ENCODE peak calls at places on chromosomes 2 and 18, in six cellular contexts. A is cardiac septum, H is MV-4-11, W is AG04450, K is Right ventricle myocardium superior, Y is hypothalamus. O is an unnamed sample.

GRCh38 chr2:132416080-132416911 is at the start of gene GPR39:
- DNase-seq in Y (peak), H (no peak), A (no peak), W (peak), K (peak), O (peak)

GRCh38 chr2:231050018-231050901 is 6.4 kb upstream of the PSMD1 start:
- DNase-seq in A (no peak), K (no peak), H (no peak), Y (peak), W (no peak), O (no peak)

GRCh38 chr2:108316194-108316880 is 27.6 kb downstream of the SULT1C2 start:
- DNase-seq in H (no peak), Y (no peak), A (no peak), W (no peak), K (no peak), O (no peak)

GRCh38 chr2:104286806-104287205 is 567.1 kb upstream of the POU3F3 start:
- DNase-seq in W (no peak), A (no peak), K (no peak), H (no peak), Y (no peak), O (no peak)

GRCh38 chr2:146077156-146077555 is 1557.2 kb upstream of the ZEB2 start:
- DNase-seq in W (no peak), H (no peak), K (no peak), A (no peak), Y (no peak), O (no peak)

GRCh38 chr2:1758112-1758630 is 13.9 kb upstream of the PXDN start:
- DNase-seq in W (no peak), H (no peak), A (no peak), K (no peak), Y (no peak), O (no peak)

GRCh38 chr18:21740724-21741510 is at the start of gene MIB1:
- DNase-seq in A (peak), Y (peak), K (peak), W (peak), H (no peak), O (peak)

GRCh38 chr2:96553176-96553956 is 16.8 kb downstream of the ARID5A start:
- DNase-seq in Y (no peak), H (no peak), W (no peak), A (no peak), K (no peak), O (no peak)

GRCh38 chr18:11752116-11752911 is 63.2 kb downstream of the GNAL start:
- DNase-seq in Y (no peak), H (no peak), W (no peak), K (no peak), A (no peak), O (no peak)

GRCh38 chr2:193679850-193680249 is 1485.1 kb upstream of the TMEFF2 start:
- DNase-seq in W (no peak), K (no peak), A (no peak), H (no peak), Y (no peak), O (no peak)

GRCh38 chr2:241950878-241951331 is 81.4 kb downstream of the RTP5 start:
- DNase-seq in A (peak), Y (peak), H (peak), K (peak), W (peak), O (peak)

GRCh38 chr2:196591621-196592022 is 47.9 kb upstream of the CCDC150 start:
- DNase-seq in W (no peak), A (no peak), H (no peak), K (no peak), Y (no peak), O (no peak)

GRCh38 chr18:25883091-25883490 is 207.3 kb downstream of the SS18 start:
- DNase-seq in Y (no peak), A (no peak), W (no peak), K (no peak), H (no peak), O (no peak)

GRCh38 chr2:159484537-159484936 is 131.8 kb downstream of the BAZ2B start:
- DNase-seq in H (no peak), A (no peak), Y (no peak), W (no peak), K (no peak), O (no peak)

GRCh38 chr18:47964086-47964485 is 33.6 kb upstream of the SMAD2 start:
- DNase-seq in A (no peak), K (no peak), Y (no peak), H (no peak), W (no peak), O (no peak)

GRCh38 chr18:67513285-67513684 is 3.2 kb downstream of the DSEL start:
- DNase-seq in Y (no peak), A (no peak), W (no peak), H (no peak), K (no peak), O (no peak)

GRCh38 chr18:55097406-55098170 is 138.3 kb upstream of the CCDC68 start:
- DNase-seq in K (no peak), A (no peak), Y (no peak), W (no peak), H (no peak), O (no peak)

GRCh38 chr18:48867978-48868377 is 82.8 kb downstream of the SMAD7 start:
- DNase-seq in A (no peak), Y (no peak), K (no peak), H (no peak), W (no peak), O (no peak)

GRCh38 chr2:226903179-226903578 is 67.3 kb downstream of the RHBDD1 start:
- DNase-seq in K (no peak), Y (no peak), A (no peak), H (no peak), W (peak), O (no peak)

GRCh38 chr2:25132296-25132630 is 36.1 kb downstream of the POMC start:
- DNase-seq in A (no peak), H (no peak), K (no peak), Y (no peak), W (no peak), O (no peak)

GRCh38 chr2:3486047-3487027 is 33.0 kb downstream of the ADI1 start:
- DNase-seq in A (peak), W (no peak), K (no peak), Y (no peak), H (no peak), O (no peak)

GRCh38 chr2:20205069-20205468 is 19.9 kb downstream of the SDC1 start:
- DNase-seq in K (no peak), A (no peak), H (no peak), W (no peak), Y (no peak), O (no peak)

GRCh38 chr18:55102508-55102907 is 143.2 kb upstream of the CCDC68 start:
- DNase-seq in A (no peak), H (no peak), W (no peak), Y (no peak), K (no peak), O (no peak)

GRCh38 chr18:49238433-49239042 is 221.9 kb downstream of the DYM start:
- DNase-seq in W (no peak), H (peak), K (no peak), A (no peak), Y (no peak), O (peak)

GRCh38 chr2:64405476-64406406 is 48.2 kb upstream of the LGALSL start:
- DNase-seq in A (no peak), K (peak), H (peak), W (no peak), Y (no peak), O (peak)

GRCh38 chr2:111952871-111953497 is 54.6 kb downstream of the MERTK start:
- DNase-seq in H (no peak), Y (no peak), W (no peak), A (no peak), K (no peak), O (no peak)